ENCODE peak calls at places on chromosomes 2 and 18, in nine cellular contexts. D, B, M, C, A, J, K, V and N are unnamed samples.

GRCh38 chr2:10654069-10654468 is 35.7 kb downstream of the NOL10 start:
- DNase-seq in D (peak; percentile 27), B (peak; percentile 80), M (no peak), C (no peak), A (no peak), J (peak; percentile 84), K (no peak), V (no peak), N (no peak)

GRCh38 chr2:207836526-207837133 is 66.9 kb upstream of the FZD5 start:
- DNase-seq in D (no peak), B (no peak), M (peak; percentile 26), C (no peak), A (no peak), J (no peak), K (peak; percentile 50), V (no peak), N (no peak)

GRCh38 chr18:3742541-3742940 is 292.6 kb downstream of the TGIF1 start:
- DNase-seq in D (no peak), B (no peak), M (no peak), C (no peak), A (no peak), J (no peak), K (no peak), V (no peak), N (no peak)

GRCh38 chr2:211611061-211611518 is 927.5 kb downstream of the ERBB4 start:
- DNase-seq in D (no peak), B (peak; percentile 33), M (no peak), C (no peak), A (no peak), J (no peak), K (no peak), V (no peak), N (no peak)

GRCh38 chr2:7725132-7725849 is 808.1 kb downstream of the RNF144A start:
- DNase-seq in D (peak; percentile 6), B (no peak), M (peak; percentile 11), C (no peak), A (no peak), J (peak; percentile 4), K (peak; percentile 72), V (no peak), N (no peak)

GRCh38 chr2:140696449-140696848 is 1434.4 kb downstream of the LRP1B start:
- DNase-seq in D (no peak), B (no peak), M (no peak), C (no peak), A (no peak), J (peak; percentile 28), K (peak; percentile 39), V (no peak), N (no peak)

GRCh38 chr2:216279011-216279410 is 93.3 kb downstream of the MARCHF4 start:
- DNase-seq in D (no peak), B (no peak), M (no peak), C (no peak), A (no peak), J (no peak), K (no peak), V (no peak), N (no peak)

GRCh38 chr2:31764169-31764568 is 183.4 kb upstream of the SRD5A2 start:
- DNase-seq in D (no peak), B (no peak), M (no peak), C (no peak), A (no peak), J (no peak), K (no peak), V (no peak), N (no peak)

GRCh38 chr2:30231726-30232026 is 342 bp downstream of the LBH start:
- DNase-seq in D (no peak), B (no peak), M (no peak), C (no peak), A (no peak), J (no peak), K (peak; percentile 87), V (no peak), N (no peak)

GRCh38 chr2:150122871-150123588 is 364.4 kb downstream of the RND3 start:
- DNase-seq in D (no peak), B (no peak), M (no peak), C (peak; percentile 55), A (no peak), J (no peak), K (no peak), V (no peak), N (no peak)

GRCh38 chr2:8314063-8314462 is 367.8 kb upstream of the ID2 start:
- DNase-seq in D (no peak), B (no peak), M (no peak), C (no peak), A (no peak), J (no peak), K (no peak), V (no peak), N (no peak)

GRCh38 chr2:189997016-189997415 is 65.5 kb downstream of the MSTN start:
- DNase-seq in D (no peak), B (no peak), M (no peak), C (no peak), A (no peak), J (no peak), K (no peak), V (no peak), N (no peak)

GRCh38 chr18:37442477-37442876 is 123.1 kb downstream of the CELF4 start:
- DNase-seq in D (no peak), B (no peak), M (no peak), C (no peak), A (no peak), J (no peak), K (no peak), V (no peak), N (no peak)

GRCh38 chr18:10131036-10131774 is 217.4 kb downstream of the VAPA start:
- DNase-seq in D (no peak), B (peak; percentile 33), M (no peak), C (no peak), A (no peak), J (no peak), K (peak; percentile 85), V (no peak), N (no peak)

GRCh38 chr2:105862843-105863242 is 118.1 kb downstream of the NCK2 start:
- DNase-seq in D (no peak), B (no peak), M (no peak), C (no peak), A (no peak), J (no peak), K (no peak), V (no peak), N (no peak)

GRCh38 chr2:113169002-113169530 is 4.7 kb upstream of the PSD4 start:
- DNase-seq in D (peak; percentile 58), B (no peak), M (no peak), C (no peak), A (no peak), J (no peak), K (no peak), V (no peak), N (peak; percentile 45)

GRCh38 chr2:151437630-151438029 is 27.9 kb downstream of the RIF1 start:
- DNase-seq in D (peak; percentile 27), B (peak; percentile 23), M (peak; percentile 23), C (no peak), A (no peak), J (peak; percentile 32), K (peak; percentile 4), V (no peak), N (peak; percentile 28)

GRCh38 chr2:10452334-10452733 is 4.2 kb upstream of the ODC1 start:
- DNase-seq in D (no peak), B (no peak), M (peak; percentile 71), C (no peak), A (no peak), J (peak; percentile 98), K (no peak), V (peak; percentile 31), N (no peak)

GRCh38 chr2:209878701-209879100 is 107.1 kb downstream of the UNC80 start:
- DNase-seq in D (no peak), B (no peak), M (no peak), C (no peak), A (no peak), J (no peak), K (no peak), V (no peak), N (no peak)

GRCh38 chr18:72866572-72866900 is 1.3 kb downstream of the NETO1 start:
- DNase-seq in D (no peak), B (no peak), M (no peak), C (no peak), A (no peak), J (no peak), K (no peak), V (no peak), N (no peak)

GRCh38 chr2:145200307-145200706 is 680.4 kb upstream of the ZEB2 start:
- DNase-seq in D (no peak), B (no peak), M (no peak), C (no peak), A (no peak), J (no peak), K (no peak), V (no peak), N (no peak)

GRCh38 chr2:38176619-38177021 is 100.7 kb upstream of the CYP1B1 start:
- DNase-seq in D (no peak), B (no peak), M (peak; percentile 26), C (peak; percentile 88), A (no peak), J (peak; percentile 78), K (no peak), V (peak; percentile 89), N (no peak)

GRCh38 chr18:3466051-3466450 is 16.1 kb downstream of the TGIF1 start:
- DNase-seq in D (no peak), B (no peak), M (peak; percentile 82), C (peak; percentile 82), A (no peak), J (peak; percentile 77), K (peak; percentile 69), V (peak; percentile 65), N (no peak)

GRCh38 chr2:128315829-128316776 is 2.6 kb downstream of the HS6ST1 start:
- DNase-seq in D (no peak), B (no peak), M (no peak), C (no peak), A (no peak), J (no peak), K (no peak), V (no peak), N (no peak)

GRCh38 chr2:161961046-161961445 is 113.0 kb downstream of the DPP4 start:
- DNase-seq in D (no peak), B (no peak), M (no peak), C (no peak), A (no peak), J (no peak), K (no peak), V (no peak), N (no peak)